ENCODE peak calls at places on chromosomes 3 and 15, in nine cellular contexts. X is colonic mucosa, R is heart left ventricle, K is WTC11, F is left ventricle myocardium inferior, L is stomach, J is AG10803, T is breast epithelium, O is prostate gland. A is an unnamed sample.

GRCh38 chr3:64687781-64688515 is at the start of gene ADAMTS9:
- DNase-seq in X (peak), R (peak), K (peak), F (peak), L (peak), J (peak), T (peak), O (peak), A (no peak)

GRCh38 chr3:42084593-42084992 is 6.6 kb upstream of the TRAK1 start:
- DNase-seq in X (no peak), R (no peak), K (no peak), F (no peak), L (no peak), J (no peak), T (no peak), O (no peak), A (no peak)

GRCh38 chr15:74320358-74321247 is 46.8 kb downstream of the CYP11A1 start:
- DNase-seq in X (peak), R (peak), K (peak), F (peak), L (peak), J (peak), T (peak), O (no peak), A (peak)

GRCh38 chr3:184361932-184362667 is 590 bp downstream of the POLR2H start:
- DNase-seq in X (peak), R (peak), K (peak), F (peak), L (peak), J (peak), T (peak), O (peak), A (peak)

GRCh38 chr3:42680256-42680655 is 5.1 kb upstream of the KLHL40 start:
- DNase-seq in X (no peak), R (no peak), K (no peak), F (no peak), L (no peak), J (peak), T (no peak), O (no peak), A (no peak)

GRCh38 chr3:50028336-50028735 is 60.4 kb upstream of the RBM5 start:
- DNase-seq in X (no peak), R (no peak), K (no peak), F (no peak), L (no peak), J (peak), T (no peak), O (peak), A (no peak)

GRCh38 chr15:77186518-77187095 is 115.7 kb upstream of the TSPAN3 start:
- DNase-seq in X (no peak), R (no peak), K (no peak), F (no peak), L (no peak), J (peak), T (no peak), O (no peak), A (peak)

GRCh38 chr3:83842511-83842910 is 1116.3 kb upstream of the CADM2 start:
- DNase-seq in X (no peak), R (no peak), K (no peak), F (no peak), L (no peak), J (no peak), T (no peak), O (no peak), A (no peak)

GRCh38 chr3:191070762-191071365 is 128.2 kb upstream of the OSTN start:
- DNase-seq in X (no peak), R (no peak), K (no peak), F (no peak), L (no peak), J (peak), T (no peak), O (no peak), A (no peak)

GRCh38 chr3:147410518-147411234 is 1.5 kb downstream of the ZIC1 start:
- DNase-seq in X (no peak), R (no peak), K (peak), F (no peak), L (no peak), J (peak), T (no peak), O (no peak), A (no peak)

GRCh38 chr3:107222927-107223326 is 154.3 kb upstream of the CCDC54 start:
- DNase-seq in X (no peak), R (no peak), K (no peak), F (no peak), L (no peak), J (peak), T (no peak), O (no peak), A (no peak)

GRCh38 chr3:169323580-169324453 is 339.7 kb downstream of the MECOM start:
- DNase-seq in X (no peak), R (no peak), K (no peak), F (peak), L (no peak), J (peak), T (no peak), O (no peak), A (no peak)

GRCh38 chr3:194364652-194365434 is 4.7 kb downstream of the LRRC15 start:
- DNase-seq in X (peak), R (peak), K (no peak), F (peak), L (no peak), J (peak), T (no peak), O (no peak), A (no peak)

GRCh38 chr15:76059320-76060097 is at the start of gene TMEM266:
- DNase-seq in X (peak), R (peak), K (peak), F (peak), L (peak), J (no peak), T (no peak), O (peak), A (peak)

GRCh38 chr15:75697523-75698398 is 14.9 kb downstream of the CSPG4 start:
- DNase-seq in X (no peak), R (no peak), K (no peak), F (no peak), L (no peak), J (no peak), T (no peak), O (no peak), A (no peak)

GRCh38 chr3:177827517-177828249 is 630.4 kb upstream of the TBL1XR1 start:
- DNase-seq in X (no peak), R (no peak), K (no peak), F (no peak), L (no peak), J (peak), T (no peak), O (no peak), A (no peak)

GRCh38 chr15:93265046-93265658 is 176.1 kb upstream of the RGMA start:
- DNase-seq in X (no peak), R (no peak), K (no peak), F (no peak), L (no peak), J (no peak), T (no peak), O (no peak), A (no peak)

DNA sequence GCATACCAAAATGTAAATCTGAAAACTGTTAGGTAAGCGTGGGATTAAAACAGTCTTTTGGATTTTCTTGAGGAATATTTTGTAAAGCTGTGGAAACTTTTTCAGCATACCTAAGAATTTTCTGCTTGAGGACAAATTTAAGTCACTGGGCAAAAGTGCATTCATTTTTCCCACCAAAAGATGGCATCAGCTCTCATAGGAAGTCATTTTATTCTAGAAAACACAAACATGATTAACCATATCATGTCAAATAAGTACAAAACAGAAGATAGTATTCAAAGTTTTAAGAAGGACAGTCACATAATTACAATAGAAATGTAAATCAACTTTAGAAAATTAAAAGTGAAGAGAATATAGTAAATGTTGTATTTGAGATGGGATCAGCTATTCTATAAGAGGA is 63.5 kb downstream of the SLC49A4 start:
- DNase-seq in X (no peak), R (no peak), K (no peak), F (no peak), L (no peak), J (peak), T (no peak), O (no peak), A (no peak)
- TF ChIP-seq CTCF in X (no peak), R (no peak), K (no peak), F (peak), L (no peak), J (peak), T (no peak), O (no peak), A (peak)

DNA sequence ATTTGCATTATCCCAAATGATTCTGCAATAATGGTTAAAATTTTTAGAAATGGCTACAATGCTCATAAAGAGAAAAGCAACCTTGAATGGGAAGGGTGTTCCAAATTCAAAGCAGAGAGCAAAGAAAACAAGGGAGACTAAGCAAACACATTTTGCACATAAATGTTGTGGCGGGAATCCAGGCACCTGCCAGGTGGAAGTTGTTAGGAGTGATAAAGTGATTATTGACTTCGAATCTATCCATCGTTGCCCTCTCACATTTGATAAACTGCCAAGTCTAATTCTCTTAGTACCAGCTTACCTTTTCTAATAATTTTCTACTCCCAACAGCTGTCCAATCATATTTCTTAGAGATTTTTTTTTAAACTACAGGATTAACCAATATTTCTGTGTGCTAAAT is 244.5 kb downstream of the CACNA2D3 start:
- DNase-seq in X (peak), R (no peak), K (no peak), F (no peak), L (no peak), J (no peak), T (no peak), O (no peak), A (no peak)
- TF ChIP-seq CTCF in X (no peak), R (no peak), K (no peak), F (no peak), L (no peak), J (no peak), T (no peak), O (no peak), A (no peak)

GRCh38 chr3:158773166-158773565 is 28.7 kb upstream of the MFSD1 start:
- DNase-seq in X (no peak), R (no peak), K (no peak), F (no peak), L (no peak), J (no peak), T (no peak), O (no peak), A (no peak)

GRCh38 chr3:158775801-158776399 is 26.0 kb upstream of the MFSD1 start:
- DNase-seq in X (no peak), R (no peak), K (no peak), F (no peak), L (no peak), J (no peak), T (no peak), O (no peak), A (no peak)

GRCh38 chr3:158775001-158775400 is 26.9 kb upstream of the MFSD1 start:
- DNase-seq in X (no peak), R (no peak), K (no peak), F (no peak), L (no peak), J (no peak), T (no peak), O (no peak), A (no peak)

GRCh38 chr3:158771982-158772381 is 29.9 kb upstream of the MFSD1 start:
- DNase-seq in X (no peak), R (no peak), K (no peak), F (no peak), L (no peak), J (no peak), T (no peak), O (no peak), A (no peak)

GRCh38 chr3:158773845-158774542 is 27.9 kb upstream of the MFSD1 start:
- DNase-seq in X (no peak), R (no peak), K (no peak), F (no peak), L (no peak), J (peak), T (peak), O (peak), A (no peak)
- TF ChIP-seq CTCF in X (no peak), R (no peak), K (no peak), F (no peak), L (no peak), J (no peak), T (no peak), O (no peak), A (no peak)

GRCh38 chr15:91946914-91947313 is 93.4 kb downstream of the SLCO3A1 start:
- DNase-seq in X (no peak), R (no peak), K (no peak), F (no peak), L (no peak), J (no peak), T (no peak), O (no peak), A (no peak)
- TF ChIP-seq CTCF in X (no peak), R (peak), K (no peak), F (peak), L (no peak), J (no peak), T (no peak), O (no peak), A (no peak)

DNA sequence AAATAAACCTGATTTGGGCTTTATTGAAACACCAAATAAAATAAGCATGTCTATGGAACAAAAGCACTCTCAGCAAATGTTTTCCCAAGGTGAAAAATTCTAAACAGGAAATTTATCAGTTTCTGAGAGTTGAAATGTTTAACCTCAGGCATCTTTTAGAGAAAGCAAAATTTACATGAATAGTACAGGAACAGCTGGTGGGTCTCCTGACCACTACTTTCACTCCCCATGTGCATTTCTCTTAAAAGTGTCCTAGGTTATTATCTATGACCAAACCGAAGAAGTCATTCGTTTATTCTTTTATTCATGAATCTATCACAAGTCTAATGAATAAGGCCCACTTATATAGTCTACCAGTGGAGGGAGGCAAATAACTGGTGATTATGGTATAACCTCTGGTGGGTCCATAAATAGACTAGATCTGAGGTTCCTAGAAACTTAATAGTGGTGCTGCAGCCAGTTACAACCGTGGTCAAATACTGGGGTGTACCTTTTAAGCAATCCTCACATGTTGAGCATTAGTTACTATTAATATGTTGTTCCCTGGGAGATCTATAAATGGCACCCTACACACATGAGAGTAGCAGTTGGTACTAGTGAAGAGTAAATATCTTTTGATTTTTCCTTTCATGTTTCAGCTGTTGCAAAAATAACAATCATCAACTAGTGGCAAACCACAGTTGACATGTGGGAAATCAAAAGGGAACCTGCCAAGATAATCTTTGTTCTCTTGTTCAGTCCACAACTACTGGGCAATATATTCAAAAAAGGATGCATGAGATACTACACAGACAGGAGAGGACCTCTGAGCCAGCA is 169.3 kb upstream of the STAC start:
- DNase-seq in X (no peak), R (no peak), K (no peak), F (no peak), L (no peak), J (peak), T (no peak), O (no peak), A (no peak)
- TF ChIP-seq CTCF in X (no peak), R (no peak), K (no peak), F (no peak), L (no peak), J (no peak), T (no peak), O (no peak), A (no peak)

GRCh38 chr3:111737712-111738097 is 121.4 kb upstream of the PHLDB2 start:
- DNase-seq in X (no peak), R (peak), K (no peak), F (peak), L (peak), J (peak), T (peak), O (peak), A (no peak)
- TF ChIP-seq CTCF in X (no peak), R (no peak), K (no peak), F (no peak), L (no peak), J (no peak), T (no peak), O (no peak), A (no peak)

DNA sequence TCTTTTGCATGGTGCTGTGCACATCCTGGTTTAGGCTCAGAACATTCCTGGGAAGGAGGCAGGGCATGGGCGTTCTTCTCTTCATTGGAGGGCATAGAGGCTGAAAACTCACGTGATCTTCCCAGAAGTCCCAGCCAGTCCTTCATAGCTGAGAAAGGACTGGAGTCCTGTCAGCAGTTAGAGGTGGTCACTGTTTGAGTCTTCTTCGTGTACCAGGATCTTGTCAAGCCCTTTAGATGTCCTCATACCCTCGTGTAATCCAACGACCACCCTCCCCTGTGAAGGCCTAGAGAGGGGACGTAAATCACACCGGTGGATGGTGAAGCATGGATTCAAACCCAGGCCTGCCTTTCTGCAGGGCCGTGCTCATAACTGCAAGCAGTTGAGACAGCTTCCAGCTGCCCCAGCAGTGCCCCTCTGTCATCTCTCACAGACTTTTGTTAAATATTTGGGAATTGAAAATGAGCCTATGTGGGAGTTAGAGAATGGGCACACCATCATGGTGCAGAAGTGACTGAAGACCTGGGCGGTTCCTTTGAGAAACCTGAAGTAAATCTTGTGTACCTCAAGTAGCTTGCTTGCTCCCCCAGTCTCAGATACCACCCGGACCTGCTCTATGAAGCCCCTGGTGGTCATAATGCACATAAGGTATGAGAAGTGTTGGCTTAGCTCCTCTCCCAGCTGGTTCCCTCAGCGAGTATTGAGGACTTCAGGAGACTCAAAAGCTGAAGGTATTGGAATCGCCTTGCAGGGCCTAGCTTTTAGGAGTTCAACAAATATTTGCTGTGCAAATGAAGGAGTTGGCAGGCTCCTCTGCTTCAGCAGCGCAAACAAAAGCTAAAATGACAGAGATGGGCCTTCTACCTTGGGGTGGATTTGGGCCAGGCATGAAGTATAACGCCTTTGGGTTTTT is 1.4 kb downstream of the CMTM8 start:
- DNase-seq in X (peak), R (no peak), K (peak), F (no peak), L (peak), J (no peak), T (no peak), O (peak), A (peak)
- TF ChIP-seq CTCF in X (no peak), R (peak), K (peak), F (peak), L (no peak), J (peak), T (peak), O (no peak), A (peak)

A was measured in GM13977.